ENCODE peak calls at places on chromosomes 16 and 17, in five cellular contexts. W, Y, M, C and X are unnamed samples.

GRCh38 chr17:21375757-21376584 is at the start of gene KCNJ12:
- DNase-seq in Y (peak), W (peak), C (no peak), M (no peak), X (peak)

GRCh38 chr16:72850863-72851262 is 197.1 kb downstream of the ZFHX3 start:
- DNase-seq in C (no peak), Y (peak), W (no peak), M (no peak), X (no peak)

GRCh38 chr17:76076765-76077581 is 2.0 kb upstream of the ZACN start:
- DNase-seq in M (no peak), C (no peak), Y (no peak), W (no peak), X (no peak)

GRCh38 chr17:39639566-39640458 is 2.9 kb downstream of the STARD3 start:
- DNase-seq in C (no peak), Y (no peak), W (no peak), M (no peak), X (no peak)

GRCh38 chr16:53457670-53458069 is 23.4 kb downstream of the RBL2 start:
- DNase-seq in W (no peak), C (no peak), Y (peak), M (no peak), X (peak)

GRCh38 chr16:77298638-77299360 is 99.6 kb downstream of the SYCE1L start:
- DNase-seq in Y (peak), W (no peak), C (no peak), M (no peak), X (no peak)

GRCh38 chr16:928526-928925 is 42.3 kb downstream of the LMF1 start:
- DNase-seq in W (no peak), M (no peak), Y (no peak), C (no peak), X (no peak)

GRCh38 chr17:28908640-28909098 is 5.8 kb upstream of the DHRS13 start:
- DNase-seq in W (no peak), M (no peak), C (no peak), Y (peak), X (no peak)

GRCh38 chr16:642189-643049 is 791 bp downstream of the MCRIP2 start:
- DNase-seq in W (no peak), Y (no peak), C (peak), M (peak), X (no peak)

GRCh38 chr17:32621612-32622312 is 135.0 kb downstream of the CDK5R1 start:
- DNase-seq in M (no peak), C (no peak), W (no peak), Y (peak), X (no peak)

GRCh38 chr17:64345691-64346376 is 44.8 kb downstream of the PECAM1 start:
- DNase-seq in C (no peak), W (no peak), Y (no peak), M (no peak), X (no peak)

GRCh38 chr16:1533443-1533951 is at the start of gene TMEM204:
- DNase-seq in W (no peak), M (no peak), Y (peak), C (no peak), X (no peak)

GRCh38 chr17:19768046-19768782 is 20.1 kb upstream of the ALDH3A1 start:
- DNase-seq in M (no peak), Y (no peak), W (no peak), C (no peak), X (no peak)

GRCh38 chr17:57735707-57736106 is 9.4 kb downstream of the CCDC182 start:
- DNase-seq in C (peak), M (peak), W (no peak), Y (no peak), X (peak)

GRCh38 chr16:29811896-29812665 is at the start of gene PRRT2:
- DNase-seq in C (peak), M (peak), W (no peak), Y (peak), X (peak)